ENCODE peak calls at places on chromosome 13, in eight cellular contexts. O is iPS-NIHi11; L is stimulated activated CD8-positive, alpha-beta memory T cell treated with anti-CD3 and anti-CD28 coated beads, Interleukin-7, amount 100 ng/mL, for 24 hours; W is coronary artery; R is progenitor cell of endocrine pancreas; G is EL; Q is cardiac muscle cell; J is HS-27A. S is an unnamed sample.

GRCh38 chr13:79829880-79830279 is 348.9 kb downstream of the NDFIP2 start:
- DNase-seq in Q (no peak), L (no peak), J (no peak), W (no peak), R (no peak), G (no peak), O (no peak), S (no peak)

GRCh38 chr13:77565635-77566034 is 30.1 kb downstream of the SCEL start:
- DNase-seq in O (peak; percentile 29), R (no peak), G (peak; percentile 26), Q (peak; percentile 53), J (peak; percentile 4), W (no peak), L (no peak), S (peak; percentile 55)

GRCh38 chr13:50676602-50677001 is 166.9 kb downstream of the DLEU7 start:
- DNase-seq in O (no peak), G (peak; percentile 81), L (no peak), Q (no peak), J (no peak), R (no peak), W (no peak), S (peak; percentile 75)

GRCh38 chr13:25384747-25385270 is 13.0 kb downstream of the ATP8A2 start:
- DNase-seq in O (no peak), Q (no peak), W (no peak), R (no peak), G (no peak), L (no peak), J (no peak), S (no peak)

GRCh38 chr13:38785490-38785889 is 98.6 kb downstream of the FREM2 start:
- DNase-seq in J (no peak), Q (no peak), R (no peak), L (no peak), G (no peak), O (no peak), W (no peak), S (no peak)

GRCh38 chr13:96984061-96984508 is 10.2 kb downstream of the OXGR1 start:
- DNase-seq in R (no peak), O (peak; percentile 62), G (no peak), J (no peak), Q (peak; percentile 22), W (no peak), L (no peak), S (peak; percentile 65)

GRCh38 chr13:59356607-59357006 is 807.1 kb downstream of the DIAPH3 start:
- DNase-seq in O (no peak), G (peak; percentile 28), L (no peak), R (no peak), J (no peak), Q (no peak), W (no peak), S (no peak)

GRCh38 chr13:29922896-29923295 is 72.5 kb upstream of the UBL3 start:
- DNase-seq in J (no peak), G (peak; percentile 65), O (no peak), R (no peak), L (no peak), W (no peak), Q (no peak), S (peak; percentile 56)

GRCh38 chr13:107835339-107836018 is 379.9 kb downstream of the LIG4 start:
- DNase-seq in R (no peak), O (no peak), Q (no peak), L (no peak), G (peak; percentile 2), W (no peak), J (peak; percentile 72), S (peak; percentile 13)

GRCh38 chr13:87877477-87877876 is 206.3 kb downstream of the SLITRK5 start:
- DNase-seq in W (no peak), J (no peak), O (no peak), G (no peak), Q (no peak), R (no peak), L (no peak), S (no peak)

GRCh38 chr13:85367887-85368286 is 431.3 kb downstream of the SLITRK6 start:
- DNase-seq in G (peak; percentile 5), L (no peak), J (peak; percentile 14), R (no peak), W (no peak), O (no peak), Q (no peak), S (no peak)

GRCh38 chr13:27923794-27924528 is 4.2 kb downstream of the PDX1 start:
- DNase-seq in J (no peak), G (no peak), Q (no peak), W (no peak), O (no peak), R (peak; percentile 22), L (no peak), S (no peak)

GRCh38 chr13:79392882-79393563 is 13.0 kb downstream of the RBM26 start:
- DNase-seq in O (no peak), G (peak; percentile 68), L (no peak), R (no peak), W (no peak), J (no peak), Q (no peak), S (peak; percentile 86)

GRCh38 chr13:98393873-98394272 is 183.0 kb downstream of the STK24 start:
- DNase-seq in G (no peak), O (no peak), R (no peak), W (no peak), J (no peak), Q (no peak), L (no peak), S (no peak)

GRCh38 chr13:61339054-61339621 is 76.5 kb downstream of the PCDH20 start:
- DNase-seq in Q (no peak), O (no peak), R (no peak), J (no peak), G (no peak), W (no peak), L (no peak), S (no peak)

GRCh38 chr13:112510002-112510780 is 77.8 kb downstream of the TUBGCP3 start:
- DNase-seq in R (no peak), G (peak; percentile 46), J (no peak), L (no peak), W (no peak), Q (peak; percentile 83), O (peak; percentile 89), S (peak; percentile 69)

GRCh38 chr13:105410602-105411001 is 1124.9 kb downstream of the EFNB2 start:
- DNase-seq in O (peak; percentile 54), L (no peak), R (peak; percentile 11), Q (peak; percentile 46), W (no peak), G (peak; percentile 43), J (no peak), S (peak; percentile 8)

GRCh38 chr13:49370390-49370789 is 73.5 kb downstream of the CAB39L start:
- DNase-seq in L (no peak), Q (no peak), R (no peak), O (no peak), W (no peak), J (no peak), G (no peak), S (no peak)

GRCh38 chr13:77516342-77516789 is 19.1 kb upstream of the SCEL start:
- DNase-seq in L (no peak), G (peak; percentile 28), Q (no peak), J (no peak), W (no peak), O (no peak), R (no peak), S (peak; percentile 91)

GRCh38 chr13:106182404-106182803 is 353.1 kb downstream of the EFNB2 start:
- DNase-seq in L (no peak), J (peak; percentile 40), W (no peak), Q (no peak), R (no peak), O (no peak), G (peak; percentile 92), S (peak; percentile 88)

GRCh38 chr13:112998506-112999280 is 29.7 kb downstream of the MCF2L start:
- DNase-seq in G (no peak), R (no peak), O (no peak), Q (no peak), W (no peak), L (no peak), J (no peak), S (no peak)

GRCh38 chr13:67769063-67769986 is 539.2 kb upstream of the PCDH9 start:
- DNase-seq in W (no peak), Q (no peak), R (no peak), L (no peak), J (no peak), G (no peak), O (no peak), S (no peak)

GRCh38 chr13:44317752-44318550 is 55.7 kb upstream of the SERP2 start:
- DNase-seq in G (peak; percentile 36), O (no peak), L (no peak), R (no peak), Q (no peak), W (no peak), J (no peak), S (peak; percentile 79)

GRCh38 chr13:73110814-73111213 is 52.0 kb downstream of the KLF5 start:
- DNase-seq in L (no peak), G (no peak), Q (no peak), J (no peak), O (no peak), W (no peak), R (no peak), S (no peak)

GRCh38 chr13:29849071-29849541 is 1.3 kb downstream of the UBL3 start:
- DNase-seq in L (no peak), R (no peak), G (peak; percentile 44), W (no peak), O (no peak), Q (peak; percentile 35), J (no peak), S (peak; percentile 45)

GRCh38 chr13:98528663-98529064 is 48.2 kb downstream of the STK24 start:
- DNase-seq in L (no peak), J (no peak), Q (no peak), W (no peak), G (no peak), O (no peak), R (no peak), S (no peak)